ENCODE peak calls at places on chromosomes 13 and 19, in six cellular contexts. A is breast epithelium, Q is ascending aorta, X is H7, P is fibroblast of lung, O is mesendoderm. S is an unnamed sample.

GRCh38 chr19:17121736-17122293 is 46.2 kb downstream of the MYO9B start:
- DNase-seq in O (no peak), A (no peak), X (no peak), P (peak; percentile 67), Q (no peak), S (peak; percentile 44)

GRCh38 chr13:26758496-26759155 is 2.0 kb downstream of the GPR12 start:
- DNase-seq in P (no peak), O (no peak), Q (no peak), A (no peak), X (no peak), S (no peak)

GRCh38 chr19:56088454-56089215 is 32.5 kb downstream of the ZNF787 start:
- DNase-seq in Q (no peak), O (no peak), P (no peak), X (peak; percentile 51), A (no peak), S (no peak)

GRCh38 chr19:39672473-39672872 is 16.8 kb downstream of the LGALS16 start:
- DNase-seq in Q (no peak), A (no peak), P (no peak), O (no peak), X (no peak), S (no peak)

GRCh38 chr19:54478677-54479266 is 5.7 kb upstream of the CDC42EP5 start:
- DNase-seq in A (no peak), Q (no peak), P (peak; percentile 54), X (peak; percentile 81), O (peak; percentile 85), S (no peak)

GRCh38 chr19:32201661-32202060 is 143.7 kb upstream of the ZNF507 start:
- DNase-seq in X (no peak), A (no peak), O (no peak), Q (no peak), P (no peak), S (no peak)

GRCh38 chr13:44764334-44764733 is 188.2 kb upstream of the TSC22D1 start:
- DNase-seq in O (no peak), A (no peak), P (no peak), X (no peak), Q (no peak), S (no peak)

GRCh38 chr13:44383945-44384344 is 10.3 kb downstream of the SERP2 start:
- DNase-seq in A (no peak), Q (no peak), O (no peak), P (no peak), X (no peak), S (no peak)

GRCh38 chr19:27776020-27776419 is 1436.9 kb downstream of the UQCRFS1 start:
- DNase-seq in Q (no peak), O (peak; percentile 66), A (no peak), P (peak; percentile 23), X (no peak), S (no peak)

GRCh38 chr13:65342938-65343337 is 1887.2 kb downstream of the PCDH9 start:
- DNase-seq in O (no peak), P (peak; percentile 22), A (no peak), X (no peak), Q (no peak), S (no peak)

GRCh38 chr13:78265098-78265497 is 338.3 kb downstream of the POU4F1 start:
- DNase-seq in Q (no peak), A (no peak), P (no peak), O (no peak), X (no peak), S (no peak)

GRCh38 chr19:49637865-49638350 is 2.0 kb downstream of the RRAS start:
- DNase-seq in X (peak; percentile 88), P (peak; percentile 75), Q (peak; percentile 93), A (peak; percentile 73), O (peak; percentile 70), S (peak; percentile 34)

GRCh38 chr13:104976964-104977363 is 1558.5 kb downstream of the EFNB2 start:
- DNase-seq in A (no peak), Q (no peak), O (no peak), P (no peak), X (no peak), S (no peak)

GRCh38 chr13:70173236-70173959 is 65.1 kb upstream of the KLHL1 start:
- DNase-seq in Q (no peak), X (peak; percentile 10), O (peak; percentile 31), A (no peak), P (no peak), S (no peak)

GRCh38 chr19:8826371-8826770 is 5.7 kb downstream of the ZNF558 start:
- DNase-seq in X (no peak), Q (no peak), O (peak; percentile 2), P (no peak), A (no peak), S (no peak)

GRCh38 chr19:52566121-52566520 is 4.0 kb upstream of the ZNF701 start:
- DNase-seq in A (no peak), X (no peak), Q (no peak), P (no peak), O (no peak), S (no peak)

GRCh38 chr19:3895788-3896187 is 15.3 kb downstream of the ATCAY start:
- DNase-seq in Q (no peak), O (no peak), A (no peak), P (no peak), X (no peak), S (no peak)

GRCh38 chr19:3897936-3898335 is 17.5 kb downstream of the ATCAY start:
- DNase-seq in O (no peak), A (no peak), Q (no peak), X (no peak), P (no peak), S (no peak)

GRCh38 chr19:3898426-3898825 is 17.9 kb downstream of the ATCAY start:
- DNase-seq in A (no peak), X (no peak), O (no peak), P (no peak), Q (no peak), S (no peak)

GRCh38 chr19:3902317-3902973 is 22.0 kb downstream of the ATCAY start:
- DNase-seq in Q (no peak), A (no peak), O (no peak), X (no peak), P (no peak), S (no peak)

DNA sequence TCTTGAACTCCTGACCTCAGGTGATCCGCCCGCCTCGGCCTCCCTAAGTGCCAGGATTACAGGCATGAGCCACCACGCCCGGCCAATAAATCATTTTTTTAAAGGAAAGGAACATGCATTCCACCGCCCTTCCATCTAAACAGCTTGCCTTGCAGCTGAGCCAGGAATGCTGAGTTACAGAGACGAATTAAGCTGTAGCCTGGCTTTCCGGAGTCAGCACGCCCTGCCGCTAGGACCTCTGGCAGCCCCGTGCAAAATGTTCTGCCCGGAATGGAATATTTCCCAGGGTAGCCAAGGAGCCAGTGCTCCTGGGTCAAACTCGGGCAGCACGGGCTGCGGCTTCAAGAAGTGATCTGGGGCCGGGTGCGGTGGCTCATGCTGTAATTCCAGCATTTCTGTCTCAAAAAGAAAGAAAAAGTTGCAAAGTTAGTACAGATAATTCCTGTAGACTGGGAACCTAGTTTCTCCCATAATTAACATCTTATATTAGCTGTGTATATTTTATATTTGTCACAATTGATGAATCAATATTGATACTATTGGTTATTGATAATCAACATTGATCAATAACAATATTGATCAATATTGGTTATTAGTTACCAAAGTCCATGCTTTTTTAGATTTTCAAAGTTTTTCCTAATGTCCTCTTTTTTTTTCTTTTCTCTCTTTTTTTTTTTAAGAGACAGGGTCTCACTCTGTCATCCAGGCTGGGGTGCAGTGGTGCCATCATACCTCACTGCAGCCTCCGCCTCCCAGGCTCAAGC is 19.2 kb downstream of the ATCAY start:
- DNase-seq in A (no peak), Q (peak; percentile 68), P (no peak), O (no peak), X (no peak), S (no peak)
- H3K27me3 ChIP-seq in A (peaks cover 30% of the 10 kb centered on the region), Q (no peaks in the 10 kb centered on the region), P (no peaks in the 10 kb centered on the region), O (no peaks in the 10 kb centered on the region), X (no peaks in the 10 kb centered on the region), S (no peaks in the 10 kb centered on the region)

DNA sequence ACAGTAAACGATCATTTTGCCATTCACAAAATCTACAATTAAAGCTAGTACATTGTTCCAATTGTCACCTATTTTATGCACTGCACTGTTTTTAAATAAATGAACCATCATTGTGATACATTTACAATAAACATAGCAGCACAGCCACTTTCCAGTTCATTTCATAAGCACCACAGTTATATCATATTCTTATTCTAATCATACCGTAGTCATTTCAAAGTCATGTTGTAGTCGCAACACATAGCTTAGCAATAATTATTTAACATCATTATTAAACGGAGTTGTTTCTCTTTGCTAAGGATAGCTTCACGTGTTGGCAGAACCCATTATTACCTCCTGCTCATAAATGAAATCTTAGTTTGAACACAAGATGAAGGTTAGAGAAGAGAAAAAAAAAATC is 2.2 kb upstream of the PCDH9 start:
- DNase-seq in O (no peak), X (no peak), A (no peak), P (no peak), Q (no peak), S (no peak)
- H3K27me3 ChIP-seq in O (peaks cover 3% of the 10 kb centered on the region), X (peaks cover 22% of the 10 kb centered on the region), A (no peaks in the 10 kb centered on the region), P (no peaks in the 10 kb centered on the region), Q (no peaks in the 10 kb centered on the region), S (no peaks in the 10 kb centered on the region)

GRCh38 chr13:103531278-103531677 is 465.1 kb upstream of the SLC10A2 start:
- DNase-seq in X (no peak), P (no peak), A (no peak), Q (no peak), O (no peak), S (no peak)
- H3K27me3 ChIP-seq in X (no peaks in the 10 kb centered on the region), P (no peaks in the 10 kb centered on the region), A (no peaks in the 10 kb centered on the region), Q (no peaks in the 10 kb centered on the region), O (no peaks in the 10 kb centered on the region), S (no peaks in the 10 kb centered on the region)

GRCh38 chr13:100808330-100808729 is 133.7 kb upstream of the TMTC4 start:
- DNase-seq in P (no peak), Q (no peak), A (no peak), O (no peak), X (no peak), S (no peak)
- H3K27me3 ChIP-seq in P (no peaks in the 10 kb centered on the region), Q (no peaks in the 10 kb centered on the region), A (no peaks in the 10 kb centered on the region), O (no peaks in the 10 kb centered on the region), X (no peaks in the 10 kb centered on the region), S (no peaks in the 10 kb centered on the region)

DNA sequence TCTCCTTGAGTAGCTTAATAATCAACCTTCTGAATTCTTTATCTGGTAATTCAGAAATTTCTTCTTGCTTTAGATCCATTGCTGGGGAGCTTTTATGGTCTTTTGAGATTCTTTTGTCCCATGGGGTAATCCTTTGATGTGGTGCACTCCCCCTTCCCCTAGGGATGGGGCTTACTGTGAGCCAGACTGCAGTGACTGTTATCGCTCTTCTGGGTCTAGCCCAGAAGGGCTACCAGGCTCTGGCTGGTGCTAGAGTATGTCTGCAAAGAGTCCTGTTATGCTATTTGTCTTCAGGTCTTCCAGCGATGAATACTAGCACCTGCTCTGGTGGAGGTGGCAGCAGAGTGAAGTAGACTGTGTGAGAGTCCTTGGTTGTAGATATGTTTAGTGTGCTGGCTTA is 41.7 kb downstream of the UFM1 start:
- DNase-seq in Q (no peak), O (no peak), X (no peak), P (no peak), A (no peak), S (no peak)
- H3K27me3 ChIP-seq in Q (no peaks in the 10 kb centered on the region), O (no peaks in the 10 kb centered on the region), X (no peaks in the 10 kb centered on the region), P (no peaks in the 10 kb centered on the region), A (no peaks in the 10 kb centered on the region), S (no peaks in the 10 kb centered on the region)

GRCh38 chr13:80462037-80462436 is 121.1 kb upstream of the SPRY2 start:
- DNase-seq in A (no peak), O (no peak), P (no peak), Q (no peak), X (no peak), S (no peak)
- H3K27me3 ChIP-seq in A (no peaks in the 10 kb centered on the region), O (no peaks in the 10 kb centered on the region), P (no peaks in the 10 kb centered on the region), Q (no peaks in the 10 kb centered on the region), X (no peaks in the 10 kb centered on the region), S (no peaks in the 10 kb centered on the region)

GRCh38 chr13:23544668-23545067 is 25.5 kb upstream of the TNFRSF19 start:
- DNase-seq in Q (no peak), A (no peak), O (no peak), P (no peak), X (no peak), S (no peak)
- H3K27me3 ChIP-seq in Q (no peaks in the 10 kb centered on the region), A (no peaks in the 10 kb centered on the region), O (no peaks in the 10 kb centered on the region), P (no peaks in the 10 kb centered on the region), X (no peaks in the 10 kb centered on the region), S (no peaks in the 10 kb centered on the region)

S was measured in BJ.